ENCODE peak calls at places on chromosomes 5 and 9, in five cellular contexts. D, E, A, O and L are unnamed samples.
A peak's percentile ranks its signal among the peaks of the same experiment; 100 is the strongest.

GRCh38 chr9:2234371-2234893 is 219.3 kb downstream of the SMARCA2 start:
- DNase-seq in E (no peak), D (no peak), A (no peak), O (peak; percentile 19), L (no peak)

GRCh38 chr9:3768286-3768685 is 242.5 kb upstream of the RFX3 start:
- DNase-seq in O (no peak), D (no peak), E (no peak), A (no peak), L (no peak)

GRCh38 chr5:143557061-143557818 is 153.8 kb upstream of the NR3C1 start:
- DNase-seq in O (peak; percentile 43), A (no peak), D (no peak), E (peak; percentile 71), L (no peak)

GRCh38 chr9:101165131-101165530 is 136.6 kb downstream of the PLPPR1 start:
- DNase-seq in E (no peak), D (no peak), A (no peak), O (no peak), L (no peak)

GRCh38 chr5:150217874-150218692 is 28.2 kb downstream of the SLC6A7 start:
- DNase-seq in O (peak; percentile 92), A (peak; percentile 88), D (peak; percentile 91), E (peak; percentile 90), L (peak; percentile 68)

GRCh38 chr9:125043148-125043547 is 100.2 kb downstream of the SCAI start:
- DNase-seq in A (no peak), E (no peak), D (no peak), O (no peak), L (no peak)

GRCh38 chr9:4943346-4943745 is 41.7 kb upstream of the JAK2 start:
- DNase-seq in E (no peak), D (no peak), A (no peak), O (no peak), L (no peak)

GRCh38 chr5:31706186-31706585 is 67.3 kb downstream of the PDZD2 start:
- DNase-seq in A (no peak), D (no peak), E (no peak), O (no peak), L (no peak)

GRCh38 chr9:137632432-137633161 is 13.8 kb downstream of the EHMT1 start:
- DNase-seq in D (no peak), O (no peak), A (no peak), E (no peak), L (no peak)

GRCh38 chr5:142675211-142675599 is 10.7 kb downstream of the FGF1 start:
- DNase-seq in D (no peak), O (no peak), A (no peak), E (no peak), L (no peak)

GRCh38 chr9:77640741-77641580 is 7.2 kb downstream of the GNA14 start:
- DNase-seq in E (no peak), A (no peak), D (no peak), O (no peak), L (no peak)

GRCh38 chr9:137422668-137423000 is 328 bp downstream of the EXD3 start:
- DNase-seq in E (no peak), D (peak; percentile 58), A (peak; percentile 59), O (peak; percentile 70), L (peak; percentile 14)

GRCh38 chr5:147216552-147217154 is 18.2 kb upstream of the STK32A start:
- DNase-seq in O (no peak), E (peak; percentile 48), A (no peak), D (no peak), L (no peak)

GRCh38 chr9:37037137-37037743 is 3.2 kb upstream of the PAX5 start:
- DNase-seq in O (no peak), A (no peak), D (peak; percentile 27), E (peak; percentile 31), L (no peak)

GRCh38 chr9:111965566-111966019 is 69.0 kb downstream of the UGCG start:
- DNase-seq in E (peak; percentile 97), O (peak; percentile 72), D (no peak), A (no peak), L (peak; percentile 100)

GRCh38 chr5:149941795-149942194 is 2.8 kb downstream of the PDE6A start:
- DNase-seq in O (no peak), E (no peak), D (no peak), A (no peak), L (no peak)

GRCh38 chr5:82405618-82406199 is 127.6 kb upstream of the RPS23 start:
- DNase-seq in O (peak; percentile 98), E (peak; percentile 99), D (no peak), A (no peak), L (peak; percentile 85)

GRCh38 chr5:3377831-3378230 is 217.8 kb upstream of the IRX1 start:
- DNase-seq in O (no peak), E (no peak), A (no peak), D (no peak), L (no peak)

GRCh38 chr9:83964973-83965349 is 15.1 kb downstream of the HNRNPK start:
- DNase-seq in E (peak; percentile 40), A (no peak), D (no peak), O (peak; percentile 41), L (no peak)

GRCh38 chr9:127207734-127208410 is 56.7 kb upstream of the GARNL3 start:
- DNase-seq in D (no peak), E (no peak), O (no peak), A (no peak), L (no peak)